ENCODE peak calls at places on chromosomes 16 and 17, in ten cellular contexts. P is A549, V is mammary epithelial cell, D is fibroblast of pulmonary artery, T is body of pancreas, U is GM12865, Q is thoracic aorta, G is heart right ventricle, K is esophagus squamous epithelium, L is nephron progenitor cell. Z is an unnamed sample.

GRCh38 chr17:58052951-58053715 is 30.1 kb upstream of the DYNLL2 start:
- DNase-seq in P (no peak), V (no peak), D (no peak), T (no peak), U (no peak), Q (no peak), G (no peak), K (no peak), L (no peak), Z (no peak)

GRCh38 chr17:59418732-59419166 is 87.3 kb downstream of the YPEL2 start:
- DNase-seq in P (no peak), V (no peak), D (no peak), T (no peak), U (no peak), Q (no peak), G (no peak), K (no peak), L (no peak), Z (no peak)

GRCh38 chr16:28596840-28597691 is at the start of gene SULT1A2:
- DNase-seq in P (no peak), V (peak), D (peak), T (peak), U (no peak), Q (no peak), G (no peak), K (no peak), L (peak), Z (peak)

GRCh38 chr17:50817142-50817751 is 18.1 kb upstream of the WFIKKN2 start:
- DNase-seq in P (peak), V (no peak), D (peak), T (peak), U (peak), Q (no peak), G (peak), K (no peak), L (peak), Z (no peak)

GRCh38 chr16:87854053-87854906 is 15.0 kb downstream of the SLC7A5 start:
- DNase-seq in P (peak), V (peak), D (no peak), T (no peak), U (no peak), Q (no peak), G (no peak), K (no peak), L (no peak), Z (no peak)

GRCh38 chr16:28097500-28097899 is 34.0 kb upstream of the GSG1L start:
- DNase-seq in P (no peak), V (no peak), D (no peak), T (no peak), U (no peak), Q (no peak), G (no peak), K (no peak), L (no peak), Z (peak)

GRCh38 chr16:30985401-30986128 is 558 bp downstream of the HSD3B7 start:
- DNase-seq in P (peak), V (peak), D (no peak), T (peak), U (no peak), Q (no peak), G (no peak), K (no peak), L (no peak), Z (no peak)

GRCh38 chr17:38590988-38591758 is 14.6 kb downstream of the SRCIN1 start:
- DNase-seq in P (no peak), V (peak), D (no peak), T (peak), U (peak), Q (no peak), G (no peak), K (no peak), L (no peak), Z (no peak)

GRCh38 chr16:47426806-47427205 is 34.1 kb downstream of the ITFG1 start:
- DNase-seq in P (no peak), V (no peak), D (no peak), T (no peak), U (no peak), Q (no peak), G (no peak), K (no peak), L (no peak), Z (no peak)

GRCh38 chr16:54374136-54374535 is 87.5 kb upstream of the IRX3 start:
- DNase-seq in P (no peak), V (no peak), D (peak), T (no peak), U (no peak), Q (no peak), G (no peak), K (no peak), L (no peak), Z (no peak)

GRCh38 chr17:81515530-81516041 is 3.0 kb upstream of the ACTG1 start:
- DNase-seq in P (no peak), V (no peak), D (no peak), T (no peak), U (no peak), Q (no peak), G (no peak), K (no peak), L (no peak), Z (peak)

GRCh38 chr17:8628609-8629169 is 1.8 kb downstream of the MYH10 start:
- DNase-seq in P (no peak), V (no peak), D (peak), T (no peak), U (no peak), Q (no peak), G (no peak), K (no peak), L (no peak), Z (no peak)

GRCh38 chr16:11386791-11387546 is 41.7 kb downstream of the RMI2 start:
- DNase-seq in P (peak), V (no peak), D (peak), T (peak), U (no peak), Q (no peak), G (no peak), K (no peak), L (peak), Z (no peak)

GRCh38 chr17:44383861-44384260 is 5.6 kb downstream of the ITGA2B start:
- DNase-seq in P (no peak), V (no peak), D (no peak), T (no peak), U (no peak), Q (no peak), G (no peak), K (no peak), L (no peak), Z (peak)

GRCh38 chr17:45414997-45415881 is 17.4 kb downstream of the ARHGAP27 start:
- DNase-seq in P (no peak), V (no peak), D (no peak), T (no peak), U (no peak), Q (no peak), G (no peak), K (no peak), L (no peak), Z (no peak)

DNA sequence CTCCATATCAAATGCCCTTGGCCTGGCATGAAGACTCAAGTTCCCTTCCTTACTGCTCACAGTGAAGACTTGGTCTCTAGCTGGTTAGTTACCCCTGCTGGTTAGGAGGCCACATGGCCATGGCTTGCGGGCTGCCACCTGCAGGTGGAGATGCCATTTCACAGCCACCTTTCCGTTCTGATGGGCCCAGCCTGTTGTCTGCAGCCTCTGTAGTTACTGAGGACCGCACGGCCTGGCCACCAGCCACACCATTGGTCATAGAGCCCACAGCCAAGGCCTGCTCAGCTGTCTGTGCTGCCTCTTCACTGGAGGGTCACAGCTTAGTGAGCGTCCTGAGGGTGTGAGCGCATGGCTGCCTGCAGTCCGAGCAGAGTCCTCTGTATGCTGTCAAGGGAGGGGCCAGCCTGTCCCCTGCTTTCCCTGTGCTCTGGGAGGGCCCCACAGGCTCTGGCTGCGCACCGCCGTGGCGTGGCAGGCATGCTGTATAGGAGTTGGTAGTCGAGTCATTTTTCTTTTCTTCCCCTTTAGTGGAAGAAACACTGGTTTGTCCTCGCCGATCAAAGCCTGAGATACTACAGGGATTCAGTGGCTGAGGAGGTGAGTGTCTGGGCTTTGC is 59.2 kb downstream of the PLD6 start:
- DNase-seq in P (peak), V (no peak), D (no peak), T (peak), U (peak), Q (no peak), G (no peak), K (no peak), L (no peak), Z (no peak)
- TF ChIP-seq CTCF in P (peak), V (no peak), D (no peak), T (no peak), U (peak), Q (no peak), G (peak), K (peak), L (no peak), Z (peak)

GRCh38 chr16:67986949-67987348 is 6.7 kb upstream of the DPEP3 start:
- DNase-seq in P (no peak), V (no peak), D (no peak), T (no peak), U (no peak), Q (no peak), G (no peak), K (no peak), L (no peak), Z (no peak)
- TF ChIP-seq CTCF in P (no peak), V (no peak), D (no peak), T (no peak), U (no peak), Q (no peak), G (no peak), K (no peak), L (no peak), Z (no peak)

GRCh38 chr16:50718761-50719400 is 23.0 kb upstream of the CYLD start:
- DNase-seq in P (no peak), V (peak), D (no peak), T (no peak), U (no peak), Q (no peak), G (no peak), K (no peak), L (no peak), Z (no peak)

GRCh38 chr16:50717109-50717893 is 23.9 kb downstream of the NOD2 start:
- DNase-seq in P (no peak), V (no peak), D (no peak), T (no peak), U (no peak), Q (no peak), G (no peak), K (no peak), L (no peak), Z (no peak)

GRCh38 chr16:50721549-50722409 is 20.1 kb upstream of the CYLD start:
- DNase-seq in P (no peak), V (peak), D (no peak), T (peak), U (no peak), Q (no peak), G (no peak), K (no peak), L (no peak), Z (no peak)

GRCh38 chr16:50718061-50718760 is 23.7 kb upstream of the CYLD start:
- DNase-seq in P (no peak), V (no peak), D (peak), T (no peak), U (no peak), Q (no peak), G (no peak), K (no peak), L (no peak), Z (no peak)

DNA sequence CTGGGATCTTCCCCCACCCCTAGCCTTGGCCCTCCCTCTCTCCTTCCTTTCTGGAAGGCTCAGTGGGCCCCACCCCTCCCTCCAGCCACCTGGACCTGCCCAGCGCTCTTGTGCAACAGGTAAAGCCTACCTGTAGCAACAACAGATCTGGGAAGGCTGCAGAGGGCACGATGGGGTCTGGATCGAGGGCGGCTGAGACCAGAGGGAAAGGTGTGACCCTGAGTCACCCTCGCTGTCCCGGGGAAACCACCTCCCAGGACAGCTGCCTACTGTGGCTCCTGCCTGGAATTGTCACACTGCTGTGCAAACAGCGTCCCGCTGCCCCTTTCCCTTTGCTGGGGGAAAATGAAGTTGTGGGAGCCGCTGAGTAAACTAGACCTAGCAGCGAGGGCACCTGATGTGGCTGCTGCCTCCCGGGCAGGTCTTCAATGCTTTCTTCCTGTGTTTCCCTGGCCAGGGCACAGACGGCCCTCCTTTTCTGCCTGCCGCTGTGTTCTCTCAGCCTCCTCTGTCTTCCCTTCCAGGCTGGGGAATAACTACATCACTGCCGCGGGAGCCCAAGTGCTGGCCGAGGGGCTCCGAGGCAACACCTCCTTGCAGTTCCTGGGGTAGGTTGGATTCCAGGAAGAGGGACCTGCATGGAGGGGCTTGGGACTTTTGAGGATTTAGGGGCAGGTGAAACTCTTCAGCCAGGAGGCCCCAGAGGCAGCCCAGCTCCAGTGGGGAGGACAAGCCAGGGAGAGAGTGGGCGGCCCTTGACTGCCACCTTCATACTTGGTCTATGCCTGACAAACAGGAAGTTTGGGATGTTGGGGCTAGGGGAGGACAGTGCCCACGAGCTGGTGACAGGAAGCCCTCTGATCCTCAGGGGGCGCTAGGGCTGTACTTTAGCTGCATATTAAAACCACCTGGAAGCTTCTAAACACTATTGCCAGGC is 22.2 kb upstream of the CYLD start:
- DNase-seq in P (no peak), V (peak), D (no peak), T (peak), U (no peak), Q (no peak), G (no peak), K (no peak), L (no peak), Z (no peak)
- TF ChIP-seq CTCF in P (no peak), V (no peak), D (no peak), T (no peak), U (peak), Q (no peak), G (no peak), K (no peak), L (no peak), Z (no peak)

DNA sequence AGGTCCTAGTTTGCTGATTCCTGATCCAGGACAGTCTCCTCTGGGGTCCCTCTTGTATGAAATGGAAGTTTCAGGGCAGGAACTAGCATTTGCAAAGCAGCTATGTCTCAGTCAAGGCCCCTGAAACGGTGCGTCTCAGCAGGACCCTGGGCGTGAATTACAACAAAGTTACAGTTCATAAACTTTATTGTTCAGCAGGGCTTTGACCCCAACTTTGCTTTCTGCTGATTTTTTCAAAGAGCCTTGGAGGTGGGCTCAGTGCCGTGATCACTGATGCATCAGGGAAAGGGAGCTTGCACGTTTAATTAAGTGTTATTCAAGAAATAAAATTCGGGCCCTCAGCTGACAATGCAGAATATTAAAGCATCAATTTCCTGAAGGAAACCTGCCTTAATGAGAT is 260.1 kb upstream of the C16orf82 start:
- DNase-seq in P (no peak), V (no peak), D (no peak), T (no peak), U (no peak), Q (no peak), G (no peak), K (no peak), L (peak), Z (no peak)
- TF ChIP-seq CTCF in P (no peak), V (no peak), D (no peak), T (no peak), U (no peak), Q (no peak), G (no peak), K (no peak), L (no peak), Z (no peak)